ENCODE peak calls at places on chromosomes 16 and 17, in eight cellular contexts. M is foreskin fibroblast, I is osteocyte, K is renal cortical epithelial cell, S is fibroblast of the conjunctiva, Q is IMR-90, H is NCI-H2081, F is lower leg skin. Z is an unnamed sample.
A peak's percentile ranks its signal among the peaks of the same experiment; 100 is the strongest.

GRCh38 chr17:5121186-5121841 is 5.5 kb downstream of the USP6 start:
- DNase-seq in H (no peak), Q (no peak), I (peak; percentile 65), F (peak; percentile 75), S (no peak), M (no peak), K (no peak), Z (peak; percentile 54)

GRCh38 chr17:79279320-79279719 is 204.7 kb downstream of the ENGASE start:
- DNase-seq in I (no peak), Q (no peak), F (no peak), K (no peak), H (no peak), M (no peak), S (no peak), Z (no peak)

GRCh38 chr17:4573682-4574081 is 10.6 kb upstream of the SMTNL2 start:
- DNase-seq in I (no peak), H (no peak), K (peak; percentile 43), Q (no peak), M (no peak), F (no peak), S (no peak), Z (no peak)

GRCh38 chr16:71681360-71681759 is 43.1 kb downstream of the PHLPP2 start:
- DNase-seq in M (no peak), I (no peak), Q (no peak), H (no peak), K (no peak), S (no peak), F (no peak), Z (no peak)

GRCh38 chr17:58191259-58191896 is 1.1 kb upstream of the EPX start:
- DNase-seq in H (no peak), S (no peak), Q (no peak), M (no peak), I (no peak), K (no peak), F (no peak), Z (peak; percentile 44)

GRCh38 chr17:17156107-17156506 is 50.0 kb downstream of the PLD6 start:
- DNase-seq in I (no peak), H (no peak), K (peak; percentile 79), M (peak; percentile 59), S (peak; percentile 14), Q (peak; percentile 86), F (no peak), Z (no peak)

GRCh38 chr16:69724414-69724873 is 1.9 kb downstream of the NQO1 start:
- DNase-seq in K (no peak), S (no peak), H (no peak), Q (no peak), F (peak; percentile 61), M (no peak), I (no peak), Z (no peak)

GRCh38 chr17:28985950-28986713 is 19.7 kb downstream of the SEZ6 start:
- DNase-seq in H (peak; percentile 86), K (no peak), S (no peak), Q (no peak), M (no peak), F (no peak), I (no peak), Z (no peak)

GRCh38 chr16:81863630-81864352 is 84.7 kb downstream of the PLCG2 start:
- DNase-seq in K (no peak), I (no peak), S (no peak), H (peak; percentile 10), M (no peak), F (no peak), Q (no peak), Z (no peak)

GRCh38 chr16:66678314-66678713 is 18.2 kb downstream of the CMTM4 start:
- DNase-seq in H (no peak), I (no peak), Q (no peak), K (no peak), F (no peak), S (no peak), M (no peak), Z (no peak)

GRCh38 chr17:13931752-13932477 is 137.4 kb upstream of the COX10 start:
- DNase-seq in K (peak; percentile 26), I (no peak), H (no peak), S (peak; percentile 75), Q (peak; percentile 3), M (peak; percentile 65), F (peak; percentile 94), Z (peak; percentile 88)

GRCh38 chr16:31253642-31254045 is 6.1 kb upstream of the ITGAM start:
- DNase-seq in S (no peak), K (no peak), Q (no peak), H (no peak), F (peak; percentile 88), M (peak; percentile 6), I (no peak), Z (no peak)

GRCh38 chr17:64534187-64534586 is 27.4 kb downstream of the CEP95 start:
- DNase-seq in H (peak; percentile 15), Q (no peak), F (no peak), I (no peak), S (no peak), M (peak; percentile 15), K (peak; percentile 11), Z (no peak)

GRCh38 chr17:57641761-57642160 is 103.3 kb downstream of the CCDC182 start:
- DNase-seq in I (no peak), Q (no peak), S (no peak), F (no peak), H (no peak), K (no peak), M (no peak), Z (no peak)

GRCh38 chr17:75010683-75011406 is 1.6 kb upstream of the MRPL58 start:
- DNase-seq in M (no peak), F (no peak), K (peak; percentile 74), I (no peak), Q (peak; percentile 55), H (peak; percentile 95), S (no peak), Z (peak; percentile 90)

GRCh38 chr16:8686879-8687278 is 12.5 kb downstream of the ABAT start:
- DNase-seq in F (no peak), K (no peak), M (no peak), S (no peak), Q (no peak), H (no peak), I (no peak), Z (no peak)

GRCh38 chr16:84616515-84616914 is 1.4 kb downstream of the COTL1 start:
- DNase-seq in I (no peak), Q (no peak), F (no peak), H (peak; percentile 32), K (peak; percentile 66), M (no peak), S (no peak), Z (no peak)

GRCh38 chr16:2005646-2006045 is 4.0 kb downstream of the ZNF598 start:
- DNase-seq in S (no peak), Q (no peak), I (no peak), K (no peak), M (no peak), H (no peak), F (no peak), Z (no peak)

GRCh38 chr17:73223626-73224616 is 31.1 kb downstream of the COG1 start:
- DNase-seq in I (no peak), K (no peak), S (no peak), M (no peak), H (no peak), F (no peak), Q (no peak), Z (no peak)

GRCh38 chr17:81037783-81038733 is 3.1 kb downstream of the BAIAP2 start:
- DNase-seq in Q (no peak), H (no peak), I (no peak), K (peak; percentile 73), M (no peak), F (no peak), S (no peak), Z (no peak)

GRCh38 chr16:4244254-4244812 is 2.5 kb upstream of the SRL start:
- DNase-seq in Q (peak; percentile 10), M (no peak), K (peak; percentile 54), S (peak; percentile 29), H (peak; percentile 36), F (no peak), I (no peak), Z (no peak)

GRCh38 chr17:31582151-31582907 is 190.9 kb downstream of the RAB11FIP4 start:
- DNase-seq in Q (peak; percentile 36), S (no peak), H (no peak), F (peak; percentile 90), K (peak; percentile 23), M (no peak), I (no peak), Z (peak; percentile 83)

GRCh38 chr16:53754938-53755910 is 51.3 kb downstream of the FTO start:
- DNase-seq in F (no peak), K (peak; percentile 96), M (no peak), H (peak; percentile 73), I (no peak), S (no peak), Q (peak; percentile 60), Z (peak; percentile 83)

GRCh38 chr16:47311738-47312505 is 148.9 kb downstream of the ITFG1 start:
- DNase-seq in K (peak; percentile 74), M (no peak), F (no peak), Q (peak; percentile 57), S (no peak), H (no peak), I (no peak), Z (no peak)

GRCh38 chr17:82497483-82498405 is 21.8 kb upstream of the FOXK2 start:
- DNase-seq in S (no peak), Q (peak; percentile 82), I (no peak), H (peak; percentile 66), F (peak; percentile 89), K (peak; percentile 59), M (peak; percentile 66), Z (peak; percentile 80)

GRCh38 chr16:54554581-54554980 is 268.0 kb upstream of the IRX3 start:
- DNase-seq in M (no peak), S (no peak), Q (no peak), H (no peak), K (no peak), I (no peak), F (no peak), Z (no peak)

GRCh38 chr16:87119168-87119567 is 198.0 kb downstream of the C16orf95 start:
- DNase-seq in Q (no peak), I (no peak), M (no peak), S (no peak), F (no peak), H (no peak), K (no peak), Z (no peak)

GRCh38 chr17:41705271-41705991 is 6.7 kb upstream of the GAST start:
- DNase-seq in K (peak; percentile 65), M (no peak), S (no peak), F (no peak), I (no peak), H (no peak), Q (peak; percentile 73), Z (no peak)

GRCh38 chr17:1058423-1059130 is 61.6 kb downstream of the TIMM22 start:
- DNase-seq in Q (peak; percentile 35), K (peak; percentile 13), H (peak; percentile 21), I (no peak), M (peak; percentile 19), S (no peak), F (no peak), Z (no peak)

GRCh38 chr17:17994271-17994670 is 21.6 kb downstream of the DRC3 start:
- DNase-seq in I (no peak), H (no peak), K (no peak), S (no peak), F (no peak), M (peak; percentile 9), Q (no peak), Z (no peak)

GRCh38 chr17:27473190-27473747 is 17.0 kb downstream of the KSR1 start:
- DNase-seq in S (no peak), H (no peak), K (no peak), F (no peak), I (no peak), M (no peak), Q (no peak), Z (no peak)

GRCh38 chr17:76493505-76494167 is 7.6 kb downstream of the RHBDF2 start:
- DNase-seq in I (no peak), M (no peak), F (no peak), K (no peak), Q (no peak), H (no peak), S (no peak), Z (no peak)

GRCh38 chr17:35236821-35237220 is 6.1 kb upstream of the SLFN5 start:
- DNase-seq in I (no peak), M (no peak), K (peak; percentile 74), S (no peak), H (no peak), Q (no peak), F (no peak), Z (no peak)

GRCh38 chr17:64707077-64707591 is 45.0 kb upstream of the SMURF2 start:
- DNase-seq in K (peak; percentile 97), Q (peak; percentile 100), F (peak; percentile 97), H (peak; percentile 37), I (peak; percentile 86), S (peak; percentile 89), M (peak; percentile 100), Z (peak; percentile 96)

Z was measured in sigmoid colon.